ENCODE peak calls at places on chromosomes 3 and 15, in five cellular contexts. D is GM12878, F is HCT116, C is HepG2, J is H1. N is an unnamed sample.

GRCh38 chr3:141524988-141525387 is 38.2 kb downstream of the RASA2 start:
- DNase-seq in D (no peak), F (no peak), C (no peak), J (no peak), N (no peak)

GRCh38 chr3:117622130-117622841 is 912.7 kb downstream of the TUSC7 start:
- DNase-seq in D (no peak), F (no peak), C (no peak), J (no peak), N (no peak)

GRCh38 chr15:31108836-31109235 is 7.3 kb upstream of the TRPM1 start:
- DNase-seq in D (no peak), F (no peak), C (no peak), J (no peak), N (no peak)

GRCh38 chr3:12934431-12934830 is 93.1 kb upstream of the RPL32 start:
- DNase-seq in D (no peak), F (no peak), C (no peak), J (no peak), N (no peak)

GRCh38 chr3:100100454-100100853 is 13.8 kb downstream of the FILIP1L start:
- DNase-seq in D (no peak), F (no peak), C (no peak), J (no peak), N (no peak)

GRCh38 chr3:10357095-10357494 is 36.2 kb upstream of the SEC13 start:
- DNase-seq in D (no peak), F (no peak), C (no peak), J (no peak), N (no peak)

GRCh38 chr3:40827942-40828688 is 303.4 kb downstream of the ZNF621 start:
- DNase-seq in D (no peak), F (no peak), C (no peak), J (no peak), N (no peak)

GRCh38 chr15:80730395-80730794 is 35.3 kb downstream of the ABHD17C start:
- DNase-seq in D (no peak), F (no peak), C (no peak), J (no peak), N (no peak)

GRCh38 chr15:73889725-73890124 is 16.4 kb downstream of the TBC1D21 start:
- DNase-seq in D (no peak), F (no peak), C (no peak), J (no peak), N (no peak)

GRCh38 chr3:87997298-87997697 is 61.5 kb downstream of the CGGBP1 start:
- DNase-seq in D (peak), F (no peak), C (no peak), J (no peak), N (no peak)
- TF ChIP-seq SRF in D (no peak), F (no peak), C (no peak), J (no peak), N (no peak)

DNA sequence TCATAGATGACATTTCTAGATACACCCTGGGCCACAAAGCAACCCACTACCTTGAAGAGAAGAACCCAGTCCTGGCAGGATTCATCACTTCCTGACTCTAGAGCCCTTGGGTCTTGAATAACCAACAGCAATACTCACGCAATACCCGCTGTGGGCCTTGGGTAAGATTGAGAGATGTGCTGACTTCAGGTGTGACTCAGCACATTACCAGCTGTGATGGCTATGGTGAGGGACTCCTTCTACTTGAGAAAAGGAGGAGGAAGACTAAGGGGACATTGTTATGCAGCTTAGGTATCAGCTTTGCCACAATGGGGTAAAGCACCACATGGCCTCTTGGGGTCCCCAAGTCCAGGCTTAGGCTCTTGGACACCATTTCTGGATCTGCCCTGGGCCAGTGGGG is 14.9 kb downstream of the C3orf33 start:
- DNase-seq in D (no peak), F (no peak), C (no peak), J (no peak), N (no peak)
- TF ChIP-seq SRF in D (no peak), F (no peak), C (no peak), J (no peak), N (no peak)

GRCh38 chr15:70510433-70510832 is 252.9 kb downstream of the UACA start:
- DNase-seq in D (no peak), F (no peak), C (no peak), J (no peak), N (no peak)

GRCh38 chr15:70509282-70510272 is 253.8 kb downstream of the UACA start:
- DNase-seq in D (no peak), F (no peak), C (no peak), J (no peak), N (no peak)

GRCh38 chr15:70507772-70508351 is 255.5 kb downstream of the UACA start:
- DNase-seq in D (no peak), F (no peak), C (peak), J (no peak), N (no peak)

GRCh38 chr15:70505971-70506887 is 257.1 kb downstream of the UACA start:
- DNase-seq in D (no peak), F (no peak), C (no peak), J (no peak), N (no peak)

GRCh38 chr15:70508561-70509281 is 254.6 kb downstream of the UACA start:
- DNase-seq in D (no peak), F (no peak), C (peak), J (no peak), N (no peak)
- TF ChIP-seq SRF in D (no peak), F (peak), C (no peak), J (no peak), N (no peak)

GRCh38 chr3:185319801-185320200 is 43.1 kb upstream of the MAP3K13 start:
- DNase-seq in D (no peak), F (no peak), C (no peak), J (no peak), N (no peak)

GRCh38 chr3:185320949-185321348 is 42.0 kb upstream of the MAP3K13 start:
- DNase-seq in D (no peak), F (no peak), C (no peak), J (no peak), N (no peak)

GRCh38 chr3:185317674-185318073 is 45.3 kb upstream of the MAP3K13 start:
- DNase-seq in D (no peak), F (no peak), C (peak), J (no peak), N (no peak)

GRCh38 chr3:185316740-185317407 is 46.1 kb upstream of the MAP3K13 start:
- DNase-seq in D (no peak), F (no peak), C (peak), J (no peak), N (no peak)

DNA sequence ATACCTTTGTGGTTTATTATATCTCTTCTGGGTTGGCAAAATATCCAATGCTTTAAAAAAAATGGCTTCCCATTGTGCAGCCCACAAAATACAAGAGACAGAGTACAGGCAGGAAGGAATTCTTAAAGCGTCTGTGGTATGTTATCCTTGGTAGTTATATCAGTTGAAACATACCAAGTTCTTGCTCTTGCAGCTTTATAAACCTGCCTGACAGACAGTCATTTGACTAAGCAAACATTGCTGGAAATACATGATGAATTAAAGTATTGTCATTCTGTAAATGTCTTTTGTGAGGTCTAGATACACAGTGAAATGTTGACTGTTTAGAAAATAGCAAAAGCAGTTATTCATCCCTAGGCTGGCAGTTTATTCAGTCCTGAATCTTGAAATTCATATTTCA is 44.8 kb upstream of the MAP3K13 start:
- DNase-seq in D (no peak), F (no peak), C (peak), J (no peak), N (no peak)
- TF ChIP-seq SRF in D (no peak), F (no peak), C (no peak), J (no peak), N (no peak)

DNA sequence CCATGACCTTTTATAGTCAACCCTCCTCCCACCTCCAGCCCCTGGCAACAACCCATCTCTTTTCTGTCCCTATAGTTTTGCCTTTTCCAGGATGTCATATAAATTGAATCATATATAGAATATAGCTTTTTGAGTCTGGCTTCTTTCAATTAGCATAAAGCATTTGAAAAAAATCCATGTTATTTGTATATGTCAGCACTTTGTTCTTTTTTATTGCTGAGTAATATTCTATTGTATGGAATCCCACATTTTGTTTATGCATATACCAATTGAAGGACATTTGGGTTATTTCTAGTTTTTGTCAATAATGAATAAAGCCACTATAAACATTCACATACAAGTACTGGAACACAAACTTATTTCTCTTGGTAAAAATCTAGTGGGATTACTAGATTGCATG is 58.0 kb upstream of the SSR3 start:
- DNase-seq in D (no peak), F (no peak), C (no peak), J (no peak), N (no peak)
- TF ChIP-seq SRF in D (no peak), F (no peak), C (no peak), J (no peak), N (no peak)

N was measured in K562.